ENCODE peak calls at places on chromosomes 2 and 18, in five cellular contexts. One of them, this sample, is unnamed.
A peak's percentile ranks its signal among the peaks of the same experiment; 100 is the strongest.

GRCh38 chr2:191155608-191156071 is 4.8 kb upstream of the STAT4 start:
- DNase-seq in HFF-Myc: no peak
- DNase-seq in Calu3: no peak
- DNase-seq in GM23338: no peak
- DNase-seq in mammary epithelial cell: peak; percentile 30
- DNase-seq in this sample: no peak

GRCh38 chr18:46166261-46166970 is 62.2 kb downstream of the HAUS1 start:
- DNase-seq in HFF-Myc: no peak
- DNase-seq in Calu3: no peak
- DNase-seq in mammary epithelial cell: no peak
- DNase-seq in GM23338: peak; percentile 81
- DNase-seq in this sample: no peak

GRCh38 chr2:43057742-43058706 is 168.4 kb downstream of the ZFP36L2 start:
- DNase-seq in HFF-Myc: no peak
- DNase-seq in Calu3: no peak
- DNase-seq in GM23338: no peak
- DNase-seq in mammary epithelial cell: no peak
- DNase-seq in this sample: no peak

GRCh38 chr2:60707750-60708371 is 48.2 kb upstream of the PAPOLG start:
- DNase-seq in GM23338: peak; percentile 76
- DNase-seq in Calu3: no peak
- DNase-seq in mammary epithelial cell: peak; percentile 24
- DNase-seq in HFF-Myc: peak; percentile 10
- DNase-seq in this sample: no peak

GRCh38 chr2:132463719-132464118 is 47.1 kb downstream of the GPR39 start:
- DNase-seq in HFF-Myc: no peak
- DNase-seq in GM23338: no peak
- DNase-seq in mammary epithelial cell: peak; percentile 74
- DNase-seq in Calu3: no peak
- DNase-seq in this sample: no peak

GRCh38 chr2:29004755-29005154 is 23.7 kb downstream of the TOGARAM2 start:
- DNase-seq in mammary epithelial cell: no peak
- DNase-seq in HFF-Myc: no peak
- DNase-seq in Calu3: no peak
- DNase-seq in GM23338: no peak
- DNase-seq in this sample: no peak

GRCh38 chr2:11254100-11254536 is 90.3 kb downstream of the ROCK2 start:
- DNase-seq in GM23338: no peak
- DNase-seq in HFF-Myc: no peak
- DNase-seq in Calu3: no peak
- DNase-seq in mammary epithelial cell: no peak
- DNase-seq in this sample: no peak

GRCh38 chr2:68806511-68807109 is 64.6 kb downstream of the BMP10 start:
- DNase-seq in GM23338: no peak
- DNase-seq in Calu3: no peak
- DNase-seq in HFF-Myc: no peak
- DNase-seq in mammary epithelial cell: peak; percentile 81
- DNase-seq in this sample: no peak

GRCh38 chr2:32355976-32356734 is 668 bp upstream of the BIRC6 start:
- DNase-seq in GM23338: no peak
- DNase-seq in mammary epithelial cell: no peak
- DNase-seq in Calu3: no peak
- DNase-seq in HFF-Myc: no peak
- DNase-seq in this sample: no peak

GRCh38 chr18:65859075-65859474 is 108.3 kb downstream of the CDH7 start:
- DNase-seq in HFF-Myc: no peak
- DNase-seq in Calu3: no peak
- DNase-seq in mammary epithelial cell: no peak
- DNase-seq in GM23338: no peak
- DNase-seq in this sample: no peak

GRCh38 chr2:102592601-102593000 is 26.8 kb upstream of the SLC9A2 start:
- DNase-seq in GM23338: peak; percentile 59
- DNase-seq in mammary epithelial cell: no peak
- DNase-seq in Calu3: peak; percentile 67
- DNase-seq in HFF-Myc: no peak
- DNase-seq in this sample: peak; percentile 35

GRCh38 chr2:45009303-45009927 is at the start of gene SIX2:
- DNase-seq in Calu3: peak; percentile 85
- DNase-seq in GM23338: peak; percentile 98
- DNase-seq in mammary epithelial cell: peak; percentile 97
- DNase-seq in HFF-Myc: peak; percentile 80
- DNase-seq in this sample: peak; percentile 75

GRCh38 chr18:57353137-57353939 is 981 bp downstream of the ST8SIA3 start:
- DNase-seq in HFF-Myc: no peak
- DNase-seq in GM23338: peak; percentile 81
- DNase-seq in mammary epithelial cell: no peak
- DNase-seq in Calu3: no peak
- DNase-seq in this sample: peak; percentile 63

GRCh38 chr2:29495536-29495935 is 380.3 kb downstream of the CLIP4 start:
- DNase-seq in Calu3: no peak
- DNase-seq in HFF-Myc: no peak
- DNase-seq in mammary epithelial cell: no peak
- DNase-seq in GM23338: no peak
- DNase-seq in this sample: no peak

GRCh38 chr2:162029287-162029901 is 44.6 kb downstream of the DPP4 start:
- DNase-seq in GM23338: no peak
- DNase-seq in mammary epithelial cell: peak; percentile 78
- DNase-seq in Calu3: peak; percentile 70
- DNase-seq in HFF-Myc: peak; percentile 40
- DNase-seq in this sample: no peak

GRCh38 chr2:235693279-235693678 is 199.4 kb downstream of the AGAP1 start:
- DNase-seq in Calu3: no peak
- DNase-seq in HFF-Myc: no peak
- DNase-seq in GM23338: no peak
- DNase-seq in mammary epithelial cell: no peak
- DNase-seq in this sample: no peak

GRCh38 chr2:69026026-69026425 is 13.0 kb downstream of the ANTXR1 start:
- DNase-seq in GM23338: peak; percentile 79
- DNase-seq in Calu3: peak; percentile 66
- DNase-seq in mammary epithelial cell: peak; percentile 54
- DNase-seq in HFF-Myc: no peak
- DNase-seq in this sample: peak; percentile 72

GRCh38 chr18:76488190-76488589 is 6.9 kb downstream of the ZNF516 start:
- DNase-seq in GM23338: peak; percentile 15
- DNase-seq in HFF-Myc: no peak
- DNase-seq in Calu3: no peak
- DNase-seq in mammary epithelial cell: no peak
- DNase-seq in this sample: no peak

GRCh38 chr2:11710210-11710609 is 36.2 kb upstream of the LPIN1 start:
- DNase-seq in mammary epithelial cell: peak; percentile 80
- DNase-seq in HFF-Myc: peak; percentile 21
- DNase-seq in Calu3: peak; percentile 58
- DNase-seq in GM23338: no peak
- DNase-seq in this sample: no peak

GRCh38 chr2:11097988-11098387 is 57.3 kb upstream of the SLC66A3 start:
- DNase-seq in GM23338: no peak
- DNase-seq in HFF-Myc: no peak
- DNase-seq in mammary epithelial cell: no peak
- DNase-seq in Calu3: no peak
- DNase-seq in this sample: no peak

GRCh38 chr18:10453885-10454772 is at the start of gene APCDD1:
- DNase-seq in mammary epithelial cell: peak; percentile 11
- DNase-seq in GM23338: peak; percentile 73
- DNase-seq in Calu3: peak; percentile 38
- DNase-seq in HFF-Myc: no peak
- DNase-seq in this sample: peak; percentile 56

GRCh38 chr2:240988146-240988545 is 10.3 kb upstream of the SNED1 start:
- DNase-seq in mammary epithelial cell: peak; percentile 34
- DNase-seq in Calu3: no peak
- DNase-seq in HFF-Myc: no peak
- DNase-seq in GM23338: no peak
- DNase-seq in this sample: no peak

GRCh38 chr2:62539892-62540785 is 34.1 kb upstream of the TMEM17 start:
- DNase-seq in HFF-Myc: no peak
- DNase-seq in mammary epithelial cell: no peak
- DNase-seq in Calu3: peak; percentile 13
- DNase-seq in GM23338: no peak
- DNase-seq in this sample: no peak

GRCh38 chr2:106193491-106193976 is 567 bp downstream of the UXS1 start:
- DNase-seq in Calu3: peak; percentile 28
- DNase-seq in HFF-Myc: no peak
- DNase-seq in GM23338: peak; percentile 40
- DNase-seq in mammary epithelial cell: peak; percentile 37
- DNase-seq in this sample: peak; percentile 44

GRCh38 chr2:75309596-75310290 is 110.4 kb upstream of the TACR1 start:
- DNase-seq in GM23338: no peak
- DNase-seq in mammary epithelial cell: peak; percentile 51
- DNase-seq in HFF-Myc: no peak
- DNase-seq in Calu3: no peak
- DNase-seq in this sample: no peak

GRCh38 chr2:75310915-75311314 is 111.6 kb upstream of the TACR1 start:
- DNase-seq in Calu3: no peak
- DNase-seq in mammary epithelial cell: no peak
- DNase-seq in HFF-Myc: no peak
- DNase-seq in GM23338: no peak
- DNase-seq in this sample: no peak

GRCh38 chr2:75315436-75315835 is 116.1 kb upstream of the TACR1 start:
- DNase-seq in Calu3: no peak
- DNase-seq in mammary epithelial cell: no peak
- DNase-seq in HFF-Myc: no peak
- DNase-seq in GM23338: no peak
- DNase-seq in this sample: no peak

GRCh38 chr2:75311521-75311920 is 112.2 kb upstream of the TACR1 start:
- DNase-seq in HFF-Myc: no peak
- DNase-seq in Calu3: no peak
- DNase-seq in mammary epithelial cell: no peak
- DNase-seq in GM23338: no peak
- DNase-seq in this sample: no peak

DNA sequence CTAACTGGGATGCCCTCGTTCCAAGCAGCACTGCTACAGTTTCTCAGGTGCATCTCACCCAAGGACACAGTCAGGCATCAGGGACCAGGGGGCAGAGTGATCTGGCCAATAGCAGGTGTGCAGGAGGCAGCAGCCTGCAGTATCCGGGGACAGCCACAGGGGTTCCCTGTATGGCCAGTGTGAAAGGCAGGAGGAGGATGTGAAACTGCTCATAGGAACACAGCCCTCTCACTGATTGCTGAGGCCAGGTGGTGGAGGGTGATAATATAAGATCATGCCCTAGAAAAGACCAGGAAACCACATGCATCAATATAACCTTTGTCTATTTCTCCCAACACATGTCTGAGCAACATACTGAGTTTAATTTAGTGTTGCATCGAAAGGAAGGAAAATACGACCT is 112.7 kb upstream of the TACR1 start:
- DNase-seq in GM23338: peak; percentile 80
- DNase-seq in HFF-Myc: no peak
- DNase-seq in mammary epithelial cell: no peak
- DNase-seq in Calu3: no peak
- DNase-seq in this sample: peak; percentile 34
- TF ChIP-seq CTCF in GM23338: peak; percentile 57
- TF ChIP-seq CTCF in HFF-Myc: no peak
- TF ChIP-seq CTCF in mammary epithelial cell: peak; percentile 10
- TF ChIP-seq CTCF in Calu3: no peak
- TF ChIP-seq CTCF in this sample: peak; percentile 36

DNA sequence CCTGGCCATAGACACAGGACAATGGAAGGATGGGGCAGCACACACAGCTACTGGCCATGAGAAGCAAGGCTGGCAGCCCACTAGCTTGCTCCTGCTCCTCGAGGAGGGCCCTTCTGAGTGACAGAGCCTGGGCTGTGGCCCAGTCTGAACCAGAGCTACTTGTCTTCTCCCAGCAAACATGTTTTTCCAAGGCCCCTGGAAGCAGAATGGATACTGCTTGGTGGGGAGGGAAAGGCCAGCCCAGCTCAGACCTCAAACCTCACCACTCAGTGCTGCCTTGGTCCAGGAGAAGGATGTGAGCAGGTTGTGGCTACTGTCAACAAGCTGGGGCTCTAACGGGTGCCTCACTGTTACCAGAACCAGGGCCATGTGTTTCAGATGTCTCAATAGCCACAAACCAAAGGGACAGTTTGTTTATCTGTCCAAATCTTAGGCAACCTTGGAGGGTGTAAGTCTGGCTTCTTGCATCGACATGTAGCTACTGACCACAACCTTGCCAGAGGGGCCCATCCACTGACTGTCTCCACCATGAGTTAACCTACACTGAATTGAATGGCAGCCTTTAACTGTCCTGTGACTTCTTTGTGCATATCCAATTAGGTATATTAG is 98.6 kb downstream of the TGFA start:
- DNase-seq in HFF-Myc: no peak
- DNase-seq in Calu3: no peak
- DNase-seq in mammary epithelial cell: peak; percentile 41
- DNase-seq in GM23338: no peak
- DNase-seq in this sample: no peak
- TF ChIP-seq CTCF in HFF-Myc: no peak
- TF ChIP-seq CTCF in Calu3: no peak
- TF ChIP-seq CTCF in mammary epithelial cell: no peak
- TF ChIP-seq CTCF in GM23338: no peak
- TF ChIP-seq CTCF in this sample: no peak

GRCh38 chr2:86035883-86036789 is 69.5 kb downstream of the POLR1A start:
- DNase-seq in Calu3: no peak
- DNase-seq in mammary epithelial cell: peak; percentile 20
- DNase-seq in HFF-Myc: peak; percentile 74
- DNase-seq in GM23338: peak; percentile 19
- DNase-seq in this sample: peak; percentile 42
- TF ChIP-seq CTCF in Calu3: no peak
- TF ChIP-seq CTCF in mammary epithelial cell: peak; percentile 21
- TF ChIP-seq CTCF in HFF-Myc: peak; percentile 7
- TF ChIP-seq CTCF in GM23338: no peak
- TF ChIP-seq CTCF in this sample: no peak

GRCh38 chr2:203915256-203915655 is 21.3 kb upstream of the ICOS start:
- DNase-seq in GM23338: no peak
- DNase-seq in mammary epithelial cell: no peak
- DNase-seq in Calu3: no peak
- DNase-seq in HFF-Myc: no peak
- DNase-seq in this sample: no peak
- TF ChIP-seq CTCF in GM23338: no peak
- TF ChIP-seq CTCF in mammary epithelial cell: no peak
- TF ChIP-seq CTCF in Calu3: no peak
- TF ChIP-seq CTCF in HFF-Myc: no peak
- TF ChIP-seq CTCF in this sample: no peak

DNA sequence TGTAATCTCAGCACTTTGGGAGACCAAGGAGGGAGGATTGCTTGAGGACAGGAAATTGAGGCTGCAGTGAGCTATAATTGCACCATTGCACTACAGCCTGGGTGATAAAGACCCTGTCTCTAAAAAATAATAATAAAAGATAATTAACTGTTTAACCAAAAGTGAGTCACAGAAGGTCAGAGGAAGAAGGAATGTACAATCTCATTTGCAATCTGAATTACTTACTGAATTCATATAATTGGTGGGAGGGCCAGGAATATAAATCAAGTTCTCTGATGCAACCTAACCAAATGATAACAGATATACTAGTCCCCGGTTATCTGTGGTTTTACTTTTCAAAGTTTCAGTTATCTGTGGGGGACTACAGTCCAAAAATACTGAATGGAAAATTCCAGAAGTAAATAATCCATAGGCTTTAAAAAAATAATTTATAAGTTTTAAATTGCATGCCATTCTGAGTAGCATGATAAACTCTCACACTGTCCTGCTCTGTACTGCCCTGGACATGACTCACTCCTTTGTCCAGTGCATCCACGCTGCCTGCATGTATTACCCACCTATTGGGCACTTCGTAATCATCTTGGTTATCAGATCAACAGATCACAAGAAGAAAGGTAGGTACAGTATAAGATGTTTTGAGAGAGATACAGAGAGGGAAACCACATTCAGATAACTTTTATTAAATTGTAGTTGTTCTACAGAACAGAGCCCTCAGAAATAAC is 12.8 kb upstream of the MATN3 start:
- DNase-seq in HFF-Myc: no peak
- DNase-seq in mammary epithelial cell: no peak
- DNase-seq in GM23338: no peak
- DNase-seq in Calu3: no peak
- DNase-seq in this sample: no peak
- TF ChIP-seq CTCF in HFF-Myc: no peak
- TF ChIP-seq CTCF in mammary epithelial cell: no peak
- TF ChIP-seq CTCF in GM23338: no peak
- TF ChIP-seq CTCF in Calu3: no peak
- TF ChIP-seq CTCF in this sample: no peak

This sample was measured in endothelial cell.